ENCODE peak calls at places on chromosomes 13 and 19, in four cellular contexts. D is cardiac fibroblast, E is SK-N-SH, Z is SJCRH30. G is an unnamed sample.
A peak's percentile ranks its signal among the peaks of the same experiment; 100 is the strongest.

GRCh38 chr13:67635754-67636153 is 405.6 kb upstream of the PCDH9 start:
- DNase-seq in E (no peak), Z (no peak), D (no peak), G (no peak)

GRCh38 chr19:18543814-18544475 is 572 bp upstream of the FKBP8 start:
- DNase-seq in Z (peak; percentile 43), D (peak; percentile 62), E (no peak), G (peak; percentile 81)

GRCh38 chr19:29645911-29646310 is 19.4 kb upstream of the PLEKHF1 start:
- DNase-seq in Z (no peak), D (peak; percentile 88), E (no peak), G (peak; percentile 7)

GRCh38 chr13:113958373-113958772 is 15.5 kb downstream of the C13orf46 start:
- DNase-seq in E (no peak), D (no peak), Z (no peak), G (no peak)

GRCh38 chr19:2578911-2579677 is 103.2 kb downstream of the GADD45B start:
- DNase-seq in E (peak; percentile 90), D (peak; percentile 95), Z (peak; percentile 81), G (peak; percentile 94)

GRCh38 chr13:109156181-109156935 is 526.9 kb downstream of the MYO16 start:
- DNase-seq in D (peak; percentile 92), Z (no peak), E (no peak), G (no peak)

GRCh38 chr19:10295305-10295846 is 5.6 kb downstream of the ICAM5 start:
- DNase-seq in D (peak; percentile 42), E (peak; percentile 52), Z (no peak), G (peak; percentile 90)

GRCh38 chr19:6402834-6403608 is 10.1 kb upstream of the GTF2F1 start:
- DNase-seq in E (no peak), Z (no peak), D (peak; percentile 87), G (peak; percentile 27)

GRCh38 chr13:77565635-77566034 is 30.1 kb downstream of the SCEL start:
- DNase-seq in D (peak; percentile 54), E (peak; percentile 39), Z (no peak), G (peak; percentile 19)

GRCh38 chr19:55259540-55260210 is 858 bp upstream of the PPP6R1 start:
- DNase-seq in Z (peak; percentile 35), E (no peak), D (no peak), G (no peak)

GRCh38 chr13:94382520-94382919 is 97.0 kb downstream of the DCT start:
- DNase-seq in Z (no peak), E (no peak), D (no peak), G (no peak)

GRCh38 chr19:44762033-44762432 is 13.5 kb downstream of the BCL3 start:
- DNase-seq in Z (peak; percentile 42), E (no peak), D (no peak), G (no peak)

GRCh38 chr19:31066385-31066784 is 282.9 kb downstream of the TSHZ3 start:
- DNase-seq in D (peak; percentile 5), Z (peak; percentile 27), E (no peak), G (no peak)

GRCh38 chr19:23817519-23817918 is 58.8 kb upstream of the ZNF681 start:
- DNase-seq in E (peak; percentile 24), D (no peak), Z (peak; percentile 19), G (peak; percentile 46)

GRCh38 chr19:5663904-5664303 is 16.4 kb downstream of the MICOS13 start:
- DNase-seq in D (no peak), Z (no peak), E (no peak), G (no peak)

GRCh38 chr13:87444135-87444534 is 227.0 kb upstream of the SLITRK5 start:
- DNase-seq in D (no peak), E (no peak), Z (no peak), G (no peak)

GRCh38 chr19:12759686-12760085 is 8.1 kb downstream of the BEST2 start:
- DNase-seq in E (no peak), Z (no peak), D (no peak), G (no peak)

GRCh38 chr13:75558130-75558840 is 8.7 kb downstream of the UCHL3 start:
- DNase-seq in E (peak; percentile 23), Z (no peak), D (no peak), G (no peak)

GRCh38 chr19:45653634-45654033 is 14.4 kb upstream of the GIPR start:
- DNase-seq in D (no peak), Z (no peak), E (no peak), G (peak; percentile 35)

GRCh38 chr19:4367781-4368127 is 24.4 kb downstream of the MPND start:
- DNase-seq in D (no peak), E (no peak), Z (no peak), G (no peak)

GRCh38 chr19:16627194-16627927 is 643 bp downstream of the MED26 start:
- DNase-seq in D (no peak), E (peak; percentile 44), Z (peak; percentile 31), G (no peak)

GRCh38 chr19:10852098-10852800 is 4.0 kb downstream of the C19orf38 start:
- DNase-seq in D (peak; percentile 56), E (no peak), Z (no peak), G (no peak)

GRCh38 chr19:5718579-5719273 is 1.2 kb downstream of the LONP1 start:
- DNase-seq in D (peak; percentile 77), Z (no peak), E (no peak), G (peak; percentile 47)

GRCh38 chr13:51643114-51643881 is 59.0 kb downstream of the WDFY2 start:
- DNase-seq in E (no peak), D (peak; percentile 83), Z (peak; percentile 16), G (no peak)

GRCh38 chr19:38488096-38488495 is 54.6 kb downstream of the RYR1 start:
- DNase-seq in E (no peak), Z (no peak), D (no peak), G (no peak)

GRCh38 chr13:25687622-25688225 is 315.9 kb downstream of the ATP8A2 start:
- DNase-seq in D (peak; percentile 6), E (no peak), Z (peak; percentile 37), G (no peak)

GRCh38 chr13:70407486-70407885 is 299.2 kb upstream of the KLHL1 start:
- DNase-seq in E (no peak), Z (no peak), D (no peak), G (no peak)

GRCh38 chr19:37954421-37954874 is 47.4 kb downstream of the SIPA1L3 start:
- DNase-seq in E (no peak), D (no peak), Z (no peak), G (no peak)

GRCh38 chr19:52689804-52690394 is 44.9 kb downstream of the ZNF611 start:
- DNase-seq in Z (peak; percentile 36), D (no peak), E (peak; percentile 61), G (peak; percentile 49)
- H3K4me3 ChIP-seq in Z (peak overlapping the region; percentile 67), D (peak overlapping the region; percentile 75), E (peak overlapping the region; percentile 82), G (peak overlapping the region; percentile 70)

GRCh38 chr19:49875177-49875576 is 2.0 kb downstream of the AKT1S1 start:
- DNase-seq in Z (no peak), D (no peak), E (no peak), G (no peak)
- H3K4me3 ChIP-seq in Z (no peak overlapping the region), D (peak overlapping the region; percentile 100), E (peak overlapping the region; percentile 74), G (no peak overlapping the region)

DNA sequence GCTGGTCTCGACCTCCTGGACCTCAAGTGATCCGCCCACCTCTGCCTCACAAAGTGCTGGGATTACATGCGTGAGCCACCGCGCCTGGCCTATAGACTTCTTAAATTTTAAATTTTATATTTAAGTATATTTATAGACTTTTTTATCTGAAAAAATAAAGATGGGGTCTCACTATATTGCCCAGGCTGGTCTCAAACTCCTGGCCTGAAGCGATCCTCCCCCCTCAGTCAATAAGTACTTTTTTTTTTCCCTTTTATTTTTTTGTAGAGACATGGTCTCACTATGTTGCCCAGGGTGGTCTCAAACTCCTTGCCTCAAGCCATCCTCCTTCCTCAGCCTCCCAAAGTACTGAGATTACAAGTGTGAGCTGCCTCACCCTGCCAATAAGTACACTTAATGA is 1.9 kb downstream of the SERTAD1 start:
- DNase-seq in E (no peak), Z (no peak), D (no peak), G (no peak)
- H3K4me3 ChIP-seq in E (no peak overlapping the region), Z (peak overlapping the region; percentile 81), D (peak overlapping the region; percentile 81), G (no peak overlapping the region)

DNA sequence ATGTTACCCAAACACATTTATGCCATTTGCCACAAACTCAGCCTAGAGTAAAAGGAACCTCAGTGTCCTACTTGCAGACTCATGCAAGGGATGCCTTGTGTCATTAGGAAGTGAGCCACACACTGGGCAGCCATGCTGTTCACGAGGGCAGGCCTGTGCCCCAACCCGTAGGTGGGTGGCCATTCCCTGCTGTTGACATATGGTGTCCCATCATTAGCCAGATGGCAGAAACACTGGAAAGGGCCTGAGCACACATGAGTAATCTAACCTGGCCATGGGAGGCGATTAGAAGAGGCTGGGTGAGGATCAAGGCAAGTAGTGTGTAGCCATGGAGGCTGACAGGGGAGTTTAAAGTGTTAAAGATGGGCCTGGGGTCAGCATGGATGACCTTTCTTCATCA is 9.7 kb upstream of the LRCH1 start:
- DNase-seq in E (no peak), D (no peak), Z (no peak), G (no peak)
- H3K4me3 ChIP-seq in E (no peak overlapping the region), D (no peak overlapping the region), Z (no peak overlapping the region), G (no peak overlapping the region)

GRCh38 chr19:49189259-49189658 is 31.7 kb downstream of the TRPM4 start:
- DNase-seq in Z (no peak), D (no peak), E (no peak), G (no peak)
- H3K4me3 ChIP-seq in Z (no peak overlapping the region), D (no peak overlapping the region), E (no peak overlapping the region), G (no peak overlapping the region)

GRCh38 chr19:41308450-41309224 is 1.3 kb upstream of the CCDC97 start:
- DNase-seq in Z (peak; percentile 89), E (peak; percentile 85), D (peak; percentile 93), G (peak; percentile 90)
- H3K4me3 ChIP-seq in Z (no peak overlapping the region), E (peak overlapping the region; percentile 23), D (no peak overlapping the region), G (no peak overlapping the region)

DNA sequence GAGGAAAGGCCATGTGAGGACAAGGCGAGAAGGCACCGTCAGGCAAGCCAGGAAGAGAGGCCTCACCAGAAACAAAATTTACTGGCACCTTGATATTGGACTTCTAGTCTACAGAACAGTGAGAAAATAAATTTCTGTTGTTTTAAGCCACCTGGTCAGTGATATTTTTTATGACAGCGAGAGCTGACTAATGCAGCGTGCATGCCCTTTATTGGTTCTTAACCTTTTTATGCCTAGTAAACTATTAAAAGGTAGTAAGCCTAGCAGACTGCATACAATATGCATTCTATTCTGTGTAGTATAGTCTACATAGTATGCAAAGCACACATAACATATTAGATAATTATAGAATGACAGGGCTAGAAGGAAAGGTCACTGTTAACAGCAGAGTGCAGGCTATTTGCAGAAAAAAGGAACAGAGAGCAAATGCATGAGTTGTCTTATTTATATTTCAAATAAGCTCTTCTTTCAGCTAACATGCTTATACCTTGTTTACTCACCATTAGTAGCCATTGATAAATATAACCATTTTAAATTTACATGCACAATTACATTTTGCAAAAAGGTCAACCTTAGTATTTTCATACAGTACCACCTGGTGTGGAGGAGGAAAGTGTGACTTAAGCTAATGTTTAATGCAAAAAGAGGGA is 25.3 kb upstream of the KATNAL1 start:
- DNase-seq in Z (no peak), E (no peak), D (no peak), G (no peak)
- H3K4me3 ChIP-seq in Z (no peak overlapping the region), E (no peak overlapping the region), D (no peak overlapping the region), G (no peak overlapping the region)

GRCh38 chr13:110391273-110391672 is 84.2 kb downstream of the COL4A2 start:
- DNase-seq in E (no peak), Z (no peak), D (no peak), G (no peak)

GRCh38 chr13:110382830-110383229 is 75.7 kb downstream of the COL4A2 start:
- DNase-seq in E (no peak), D (no peak), Z (no peak), G (no peak)

GRCh38 chr13:110388141-110388943 is 81.3 kb downstream of the COL4A2 start:
- DNase-seq in D (peak; percentile 81), E (peak; percentile 47), Z (peak; percentile 92), G (peak; percentile 65)

GRCh38 chr13:110390572-110390971 is 83.5 kb downstream of the COL4A2 start:
- DNase-seq in Z (no peak), E (no peak), D (peak; percentile 69), G (no peak)

GRCh38 chr13:110387451-110388140 is 80.5 kb downstream of the COL4A2 start:
- DNase-seq in Z (peak; percentile 84), E (no peak), D (peak; percentile 67), G (peak; percentile 78)
- H3K4me3 ChIP-seq in Z (peak overlapping the region; percentile 43), E (no peak overlapping the region), D (no peak overlapping the region), G (no peak overlapping the region)